ENCODE peak calls at places on chromosomes 12 and 14, in seven cellular contexts. One of them, this sample, is unnamed.

GRCh38 chr12:111412007-111412829 is 6.5 kb downstream of the SH2B3 start:
- DNase-seq in RWPE2: no peak
- DNase-seq in fibroblast of pulmonary artery: no peak
- DNase-seq in stomach: no peak
- DNase-seq in HFF-Myc: no peak
- DNase-seq in SK-N-SH: peak
- DNase-seq in A549: no peak
- DNase-seq in this sample: no peak

GRCh38 chr12:38543151-38543550 is 226.6 kb downstream of the ALG10B start:
- DNase-seq in RWPE2: no peak
- DNase-seq in fibroblast of pulmonary artery: no peak
- DNase-seq in stomach: no peak
- DNase-seq in HFF-Myc: no peak
- DNase-seq in SK-N-SH: no peak
- DNase-seq in A549: no peak
- DNase-seq in this sample: no peak

GRCh38 chr12:81811066-81811777 is 52.1 kb upstream of the PPFIA2 start:
- DNase-seq in RWPE2: no peak
- DNase-seq in fibroblast of pulmonary artery: peak
- DNase-seq in stomach: no peak
- DNase-seq in HFF-Myc: no peak
- DNase-seq in SK-N-SH: no peak
- DNase-seq in A549: no peak
- DNase-seq in this sample: no peak

GRCh38 chr12:101027200-101027599 is 182.8 kb downstream of the SLC5A8 start:
- DNase-seq in RWPE2: no peak
- DNase-seq in fibroblast of pulmonary artery: no peak
- DNase-seq in stomach: no peak
- DNase-seq in HFF-Myc: no peak
- DNase-seq in SK-N-SH: no peak
- DNase-seq in A549: no peak
- DNase-seq in this sample: no peak

GRCh38 chr12:57839996-57840395 is 6.5 kb downstream of the CTDSP2 start:
- DNase-seq in RWPE2: no peak
- DNase-seq in fibroblast of pulmonary artery: no peak
- DNase-seq in stomach: no peak
- DNase-seq in HFF-Myc: no peak
- DNase-seq in SK-N-SH: no peak
- DNase-seq in A549: no peak
- DNase-seq in this sample: no peak

GRCh38 chr14:59081680-59082079 is 106.8 kb upstream of the DAAM1 start:
- DNase-seq in RWPE2: no peak
- DNase-seq in fibroblast of pulmonary artery: no peak
- DNase-seq in stomach: no peak
- DNase-seq in HFF-Myc: no peak
- DNase-seq in SK-N-SH: no peak
- DNase-seq in A549: no peak
- DNase-seq in this sample: no peak

GRCh38 chr12:102314821-102315220 is 117.2 kb upstream of the PMCH start:
- DNase-seq in RWPE2: no peak
- DNase-seq in fibroblast of pulmonary artery: peak
- DNase-seq in stomach: no peak
- DNase-seq in HFF-Myc: no peak
- DNase-seq in SK-N-SH: no peak
- DNase-seq in A549: no peak
- DNase-seq in this sample: no peak

GRCh38 chr14:75979071-75979571 is 2.7 kb downstream of the TGFB3 start:
- DNase-seq in RWPE2: no peak
- DNase-seq in fibroblast of pulmonary artery: peak
- DNase-seq in stomach: no peak
- DNase-seq in HFF-Myc: no peak
- DNase-seq in SK-N-SH: peak
- DNase-seq in A549: peak
- DNase-seq in this sample: peak

GRCh38 chr12:12600659-12601058 is 11.0 kb upstream of the CREBL2 start:
- DNase-seq in RWPE2: no peak
- DNase-seq in fibroblast of pulmonary artery: peak
- DNase-seq in stomach: no peak
- DNase-seq in HFF-Myc: no peak
- DNase-seq in SK-N-SH: no peak
- DNase-seq in A549: peak
- DNase-seq in this sample: no peak

GRCh38 chr12:98635657-98636323 is 8.8 kb downstream of the IKBIP start:
- DNase-seq in RWPE2: no peak
- DNase-seq in fibroblast of pulmonary artery: peak
- DNase-seq in stomach: no peak
- DNase-seq in HFF-Myc: peak
- DNase-seq in SK-N-SH: no peak
- DNase-seq in A549: peak
- DNase-seq in this sample: no peak

GRCh38 chr12:25521625-25522256 is 31.3 kb downstream of the LMNTD1 start:
- DNase-seq in RWPE2: no peak
- DNase-seq in fibroblast of pulmonary artery: no peak
- DNase-seq in stomach: no peak
- DNase-seq in HFF-Myc: no peak
- DNase-seq in SK-N-SH: no peak
- DNase-seq in A549: no peak
- DNase-seq in this sample: no peak

GRCh38 chr12:120994589-120995337 is 16.4 kb downstream of the HNF1A start:
- DNase-seq in RWPE2: no peak
- DNase-seq in fibroblast of pulmonary artery: no peak
- DNase-seq in stomach: no peak
- DNase-seq in HFF-Myc: no peak
- DNase-seq in SK-N-SH: no peak
- DNase-seq in A549: peak
- DNase-seq in this sample: no peak

GRCh38 chr12:77231548-77231947 is 166.2 kb upstream of the E2F7 start:
- DNase-seq in RWPE2: no peak
- DNase-seq in fibroblast of pulmonary artery: peak
- DNase-seq in stomach: peak
- DNase-seq in HFF-Myc: no peak
- DNase-seq in SK-N-SH: peak
- DNase-seq in A549: no peak
- DNase-seq in this sample: no peak

GRCh38 chr14:41607119-41607785 is 576 bp downstream of the LRFN5 start:
- DNase-seq in RWPE2: no peak
- DNase-seq in fibroblast of pulmonary artery: no peak
- DNase-seq in stomach: no peak
- DNase-seq in HFF-Myc: no peak
- DNase-seq in SK-N-SH: no peak
- DNase-seq in A549: no peak
- DNase-seq in this sample: peak

GRCh38 chr12:57722716-57723629 is 15.6 kb downstream of the AGAP2 start:
- DNase-seq in RWPE2: no peak
- DNase-seq in fibroblast of pulmonary artery: no peak
- DNase-seq in stomach: no peak
- DNase-seq in HFF-Myc: no peak
- DNase-seq in SK-N-SH: no peak
- DNase-seq in A549: no peak
- DNase-seq in this sample: no peak

GRCh38 chr12:39122562-39123204 is 217.3 kb upstream of the CPNE8 start:
- DNase-seq in RWPE2: no peak
- DNase-seq in fibroblast of pulmonary artery: no peak
- DNase-seq in stomach: no peak
- DNase-seq in HFF-Myc: no peak
- DNase-seq in SK-N-SH: no peak
- DNase-seq in A549: no peak
- DNase-seq in this sample: no peak

GRCh38 chr14:54686219-54686870 is 119.4 kb downstream of the SAMD4A start:
- DNase-seq in RWPE2: no peak
- DNase-seq in fibroblast of pulmonary artery: peak
- DNase-seq in stomach: no peak
- DNase-seq in HFF-Myc: peak
- DNase-seq in SK-N-SH: no peak
- DNase-seq in A549: peak
- DNase-seq in this sample: no peak

GRCh38 chr12:9925746-9926393 is 6.3 kb downstream of the CLEC2A start:
- DNase-seq in RWPE2: no peak
- DNase-seq in fibroblast of pulmonary artery: peak
- DNase-seq in stomach: no peak
- DNase-seq in HFF-Myc: no peak
- DNase-seq in SK-N-SH: peak
- DNase-seq in A549: peak
- DNase-seq in this sample: peak

GRCh38 chr14:21084988-21085853 is 13.2 kb downstream of the ZNF219 start:
- DNase-seq in RWPE2: no peak
- DNase-seq in fibroblast of pulmonary artery: peak
- DNase-seq in stomach: peak
- DNase-seq in HFF-Myc: no peak
- DNase-seq in SK-N-SH: peak
- DNase-seq in A549: no peak
- DNase-seq in this sample: no peak

GRCh38 chr12:75694891-75695290 is 183.5 kb upstream of the KRR1 start:
- DNase-seq in RWPE2: no peak
- DNase-seq in fibroblast of pulmonary artery: no peak
- DNase-seq in stomach: no peak
- DNase-seq in HFF-Myc: no peak
- DNase-seq in SK-N-SH: no peak
- DNase-seq in A549: no peak
- DNase-seq in this sample: no peak

GRCh38 chr12:3727877-3728632 is 24.9 kb downstream of the CRACR2A start:
- DNase-seq in RWPE2: no peak
- DNase-seq in fibroblast of pulmonary artery: peak
- DNase-seq in stomach: no peak
- DNase-seq in HFF-Myc: no peak
- DNase-seq in SK-N-SH: no peak
- DNase-seq in A549: no peak
- DNase-seq in this sample: no peak

GRCh38 chr12:95173392-95174251 is 43.6 kb downstream of the FGD6 start:
- DNase-seq in RWPE2: peak
- DNase-seq in fibroblast of pulmonary artery: peak
- DNase-seq in stomach: peak
- DNase-seq in HFF-Myc: peak
- DNase-seq in SK-N-SH: peak
- DNase-seq in A549: peak
- DNase-seq in this sample: no peak

GRCh38 chr12:1928439-1929121 is 10.1 kb upstream of the CACNA2D4 start:
- DNase-seq in RWPE2: no peak
- DNase-seq in fibroblast of pulmonary artery: no peak
- DNase-seq in stomach: peak
- DNase-seq in HFF-Myc: no peak
- DNase-seq in SK-N-SH: peak
- DNase-seq in A549: no peak
- DNase-seq in this sample: no peak

DNA sequence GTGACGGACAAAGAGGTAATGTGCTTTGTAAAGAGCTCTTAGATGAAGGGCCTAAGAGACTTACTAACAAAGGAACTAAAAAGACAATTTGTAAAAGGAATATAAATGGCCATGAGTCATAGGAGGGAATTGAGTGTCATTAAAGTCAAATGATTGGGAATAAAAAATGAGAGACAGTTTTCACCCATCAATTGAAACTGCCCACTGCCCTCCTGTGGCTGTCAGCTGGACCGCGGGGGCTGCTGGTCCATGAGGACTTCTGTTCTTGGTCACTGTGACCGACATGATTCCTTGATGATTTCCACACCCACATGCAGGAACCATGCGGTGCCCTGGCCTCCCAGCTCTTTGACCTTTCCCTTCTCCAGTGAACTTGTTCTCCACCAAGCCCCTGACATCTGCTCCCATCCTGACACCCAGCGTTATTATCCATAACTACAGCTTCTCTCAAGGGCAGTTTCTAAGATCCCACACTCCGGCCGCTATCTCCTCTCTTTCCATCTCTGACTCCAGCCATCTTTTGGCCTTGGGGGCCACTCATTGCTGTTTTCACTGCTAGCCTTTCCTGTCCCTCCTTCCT is 48.4 kb downstream of the C12orf75 start:
- DNase-seq in RWPE2: no peak
- DNase-seq in fibroblast of pulmonary artery: peak
- DNase-seq in stomach: no peak
- DNase-seq in HFF-Myc: no peak
- DNase-seq in SK-N-SH: peak
- DNase-seq in A549: peak
- DNase-seq in this sample: peak
- TF ChIP-seq CTCF in RWPE2: no peak
- TF ChIP-seq CTCF in fibroblast of pulmonary artery: peak
- TF ChIP-seq CTCF in stomach: no peak
- TF ChIP-seq CTCF in HFF-Myc: peak
- TF ChIP-seq CTCF in SK-N-SH: peak
- TF ChIP-seq CTCF in A549: peak
- TF ChIP-seq CTCF in this sample: peak

GRCh38 chr12:90712671-90713070 is 242.3 kb downstream of the CCER1 start:
- DNase-seq in RWPE2: no peak
- DNase-seq in fibroblast of pulmonary artery: no peak
- DNase-seq in stomach: no peak
- DNase-seq in HFF-Myc: no peak
- DNase-seq in SK-N-SH: no peak
- DNase-seq in A549: peak
- DNase-seq in this sample: no peak
- TF ChIP-seq CTCF in RWPE2: no peak
- TF ChIP-seq CTCF in fibroblast of pulmonary artery: no peak
- TF ChIP-seq CTCF in stomach: no peak
- TF ChIP-seq CTCF in HFF-Myc: no peak
- TF ChIP-seq CTCF in SK-N-SH: no peak
- TF ChIP-seq CTCF in A549: no peak
- TF ChIP-seq CTCF in this sample: no peak

GRCh38 chr12:71371132-71371531 is 68.5 kb upstream of the LGR5 start:
- DNase-seq in RWPE2: no peak
- DNase-seq in fibroblast of pulmonary artery: peak
- DNase-seq in stomach: no peak
- DNase-seq in HFF-Myc: no peak
- DNase-seq in SK-N-SH: no peak
- DNase-seq in A549: no peak
- DNase-seq in this sample: no peak
- TF ChIP-seq CTCF in RWPE2: no peak
- TF ChIP-seq CTCF in fibroblast of pulmonary artery: peak
- TF ChIP-seq CTCF in stomach: no peak
- TF ChIP-seq CTCF in HFF-Myc: no peak
- TF ChIP-seq CTCF in SK-N-SH: peak
- TF ChIP-seq CTCF in A549: no peak
- TF ChIP-seq CTCF in this sample: no peak

DNA sequence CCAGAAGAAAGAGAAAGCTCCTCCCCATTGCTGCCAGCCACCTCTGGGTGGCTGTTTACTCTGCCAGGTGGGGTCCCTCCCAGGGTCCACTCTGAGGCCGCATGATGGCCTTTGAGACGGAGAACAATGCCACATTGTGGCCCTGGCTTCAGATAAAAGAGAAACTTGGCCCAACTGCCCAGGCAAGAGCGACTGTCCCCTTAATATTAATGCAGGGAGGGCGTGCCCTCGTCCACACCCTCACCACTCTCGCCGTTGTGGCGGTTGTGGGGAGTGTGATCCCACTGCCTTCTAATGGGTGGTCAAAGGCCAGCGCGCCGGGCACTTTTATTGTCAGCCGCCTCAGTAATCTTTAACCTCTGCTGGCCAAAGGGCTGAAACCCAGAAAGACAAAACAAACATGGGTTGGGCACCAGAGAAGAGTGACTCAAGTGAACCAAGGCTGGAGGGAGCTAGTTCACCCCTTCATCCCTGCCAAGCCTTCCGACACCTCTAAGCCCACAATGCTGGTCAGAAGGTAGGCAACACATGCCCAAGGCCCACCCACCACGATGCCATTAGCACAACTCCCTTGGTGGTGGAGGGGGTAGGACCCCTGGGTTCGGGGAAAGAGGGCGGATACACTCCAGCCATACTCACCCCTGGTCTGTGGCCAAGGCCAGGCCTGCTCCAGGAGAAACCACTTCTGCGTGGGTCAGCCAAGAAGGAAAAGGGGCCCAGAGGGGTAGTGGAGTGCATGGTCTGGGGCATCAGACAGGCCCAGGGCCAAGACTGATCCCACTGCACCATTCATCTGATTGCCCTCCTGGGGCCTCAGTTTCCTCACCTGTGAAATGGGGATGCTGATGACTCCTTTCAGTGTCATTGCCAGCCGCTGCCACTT is 44.5 kb upstream of the BCL11B start:
- DNase-seq in RWPE2: no peak
- DNase-seq in fibroblast of pulmonary artery: no peak
- DNase-seq in stomach: peak
- DNase-seq in HFF-Myc: no peak
- DNase-seq in SK-N-SH: no peak
- DNase-seq in A549: peak
- DNase-seq in this sample: no peak
- TF ChIP-seq CTCF in RWPE2: no peak
- TF ChIP-seq CTCF in fibroblast of pulmonary artery: no peak
- TF ChIP-seq CTCF in stomach: no peak
- TF ChIP-seq CTCF in HFF-Myc: no peak
- TF ChIP-seq CTCF in SK-N-SH: no peak
- TF ChIP-seq CTCF in A549: no peak
- TF ChIP-seq CTCF in this sample: no peak

This sample was measured in endothelial cell.